ENCODE peak calls at places on chromosomes 13 and 19, in seven cellular contexts. S, T, Q, O, V, B and L are unnamed samples.

GRCh38 chr13:96925869-96926628 is 68.2 kb downstream of the OXGR1 start:
- DNase-seq in S (no peak), T (no peak), Q (no peak), O (no peak), V (no peak), B (no peak), L (no peak)

GRCh38 chr13:26459276-26460131 is 98.0 kb upstream of the WASF3 start:
- DNase-seq in S (no peak), T (no peak), Q (no peak), O (no peak), V (no peak), B (no peak), L (no peak)

GRCh38 chr19:9149976-9150375 is 9.8 kb downstream of the ZNF317 start:
- DNase-seq in S (no peak), T (no peak), Q (no peak), O (no peak), V (no peak), B (no peak), L (no peak)

GRCh38 chr13:106173346-106173745 is 362.1 kb downstream of the EFNB2 start:
- DNase-seq in S (no peak), T (no peak), Q (no peak), O (no peak), V (no peak), B (no peak), L (no peak)

GRCh38 chr13:103730407-103730806 is 664.2 kb upstream of the SLC10A2 start:
- DNase-seq in S (no peak), T (no peak), Q (no peak), O (no peak), V (no peak), B (no peak), L (no peak)

GRCh38 chr13:110914293-110915056 is 394 bp downstream of the ANKRD10 start:
- DNase-seq in S (peak), T (peak), Q (peak), O (peak), V (no peak), B (peak), L (peak)

GRCh38 chr13:39522329-39522728 is 80.7 kb downstream of the LHFPL6 start:
- DNase-seq in S (no peak), T (no peak), Q (no peak), O (no peak), V (no peak), B (no peak), L (no peak)

GRCh38 chr13:44155422-44156293 is 218.0 kb upstream of the SERP2 start:
- DNase-seq in S (no peak), T (peak), Q (peak), O (no peak), V (peak), B (peak), L (peak)

GRCh38 chr13:80359459-80360297 is 18.8 kb upstream of the SPRY2 start:
- DNase-seq in S (no peak), T (peak), Q (no peak), O (peak), V (no peak), B (no peak), L (no peak)

GRCh38 chr13:49210114-49210513 is 10.0 kb upstream of the MLNR start:
- DNase-seq in S (no peak), T (no peak), Q (no peak), O (no peak), V (no peak), B (no peak), L (no peak)

GRCh38 chr19:36245210-36246005 is 30.5 kb downstream of the ZNF146 start:
- DNase-seq in S (no peak), T (peak), Q (no peak), O (peak), V (no peak), B (peak), L (no peak)

GRCh38 chr19:18197306-18197705 is 4.3 kb downstream of the MPV17L2 start:
- DNase-seq in S (no peak), T (no peak), Q (no peak), O (no peak), V (no peak), B (no peak), L (no peak)

GRCh38 chr13:113105032-113105993 is at the start of gene F7:
- DNase-seq in S (no peak), T (no peak), Q (no peak), O (no peak), V (no peak), B (no peak), L (no peak)

GRCh38 chr13:92354583-92354982 is 872.0 kb upstream of the GPC6 start:
- DNase-seq in S (no peak), T (no peak), Q (no peak), O (no peak), V (no peak), B (no peak), L (no peak)

GRCh38 chr13:89950225-89950624 is 1397.3 kb upstream of the MIR17HG start:
- DNase-seq in S (no peak), T (no peak), Q (no peak), O (no peak), V (no peak), B (no peak), L (no peak)

GRCh38 chr13:35309711-35310110 is 166.8 kb downstream of the MAB21L1 start:
- DNase-seq in S (no peak), T (no peak), Q (no peak), O (no peak), V (no peak), B (no peak), L (no peak)

GRCh38 chr13:47903836-47904235 is 97.2 kb downstream of the SUCLA2 start:
- DNase-seq in S (no peak), T (no peak), Q (no peak), O (no peak), V (peak), B (no peak), L (no peak)

GRCh38 chr13:21000647-21001046 is 60.7 kb downstream of the LATS2 start:
- DNase-seq in S (no peak), T (no peak), Q (no peak), O (no peak), V (no peak), B (no peak), L (no peak)

GRCh38 chr19:17379221-17379631 is 2.1 kb upstream of the PLVAP start:
- DNase-seq in S (no peak), T (peak), Q (no peak), O (no peak), V (no peak), B (no peak), L (no peak)

GRCh38 chr19:1527650-1528309 is 3.9 kb downstream of the PLK5 start:
- DNase-seq in S (no peak), T (no peak), Q (no peak), O (no peak), V (no peak), B (no peak), L (no peak)

GRCh38 chr13:35379663-35380062 is 96.8 kb downstream of the MAB21L1 start:
- DNase-seq in S (no peak), T (no peak), Q (no peak), O (no peak), V (no peak), B (no peak), L (no peak)

GRCh38 chr13:98741741-98742435 is 10.6 kb downstream of the SLC15A1 start:
- DNase-seq in S (no peak), T (no peak), Q (no peak), O (no peak), V (peak), B (no peak), L (no peak)

GRCh38 chr19:30545752-30546151 is 173.6 kb downstream of the ZNF536 start:
- DNase-seq in S (no peak), T (no peak), Q (no peak), O (no peak), V (no peak), B (no peak), L (no peak)